ENCODE peak calls at places on chromosome 16, in six cellular contexts. One of them, this sample, is unnamed.

GRCh38 chr16:15493416-15494181 is 59.2 kb downstream of the BMERB1 start:
- DNase-seq in M059J: peak; percentile 70
- DNase-seq in keratinocyte: no peak
- DNase-seq in AG08396: no peak
- DNase-seq in NCI-H748 treated with DMSO at 0.1 percent for 48 hours: no peak
- DNase-seq in NCI-H524: peak; percentile 95
- DNase-seq in this sample: peak; percentile 53

GRCh38 chr16:29825145-29826044 is 5.1 kb downstream of the MVP start:
- DNase-seq in keratinocyte: no peak
- DNase-seq in AG08396: peak; percentile 75
- DNase-seq in NCI-H748 treated with DMSO at 0.1 percent for 48 hours: no peak
- DNase-seq in NCI-H524: peak; percentile 99
- DNase-seq in M059J: peak; percentile 94
- DNase-seq in this sample: peak; percentile 97

GRCh38 chr16:4323845-4324478 is 8.1 kb downstream of the GLIS2 start:
- DNase-seq in NCI-H748 treated with DMSO at 0.1 percent for 48 hours: no peak
- DNase-seq in NCI-H524: no peak
- DNase-seq in AG08396: peak; percentile 89
- DNase-seq in M059J: no peak
- DNase-seq in keratinocyte: no peak
- DNase-seq in this sample: no peak

GRCh38 chr16:2033057-2033911 is 6.6 kb downstream of the NHERF2 start:
- DNase-seq in AG08396: peak; percentile 81
- DNase-seq in M059J: peak; percentile 90
- DNase-seq in NCI-H524: no peak
- DNase-seq in keratinocyte: no peak
- DNase-seq in NCI-H748 treated with DMSO at 0.1 percent for 48 hours: no peak
- DNase-seq in this sample: no peak

GRCh38 chr16:28264656-28265055 is 27.7 kb upstream of the SBK1 start:
- DNase-seq in M059J: peak; percentile 16
- DNase-seq in keratinocyte: no peak
- DNase-seq in NCI-H524: no peak
- DNase-seq in NCI-H748 treated with DMSO at 0.1 percent for 48 hours: no peak
- DNase-seq in AG08396: no peak
- DNase-seq in this sample: peak; percentile 41

GRCh38 chr16:2090481-2090797 is 42.7 kb downstream of the TSC2 start:
- DNase-seq in NCI-H748 treated with DMSO at 0.1 percent for 48 hours: no peak
- DNase-seq in NCI-H524: no peak
- DNase-seq in M059J: no peak
- DNase-seq in keratinocyte: no peak
- DNase-seq in AG08396: no peak
- DNase-seq in this sample: no peak

GRCh38 chr16:22898874-22899348 is 84.9 kb downstream of the HS3ST2 start:
- DNase-seq in AG08396: peak; percentile 48
- DNase-seq in NCI-H748 treated with DMSO at 0.1 percent for 48 hours: peak; percentile 30
- DNase-seq in keratinocyte: peak; percentile 38
- DNase-seq in NCI-H524: peak; percentile 32
- DNase-seq in M059J: peak; percentile 38
- DNase-seq in this sample: peak; percentile 89

GRCh38 chr16:15953929-15954813 is 4.8 kb downstream of the ABCC1 start:
- DNase-seq in NCI-H524: no peak
- DNase-seq in AG08396: no peak
- DNase-seq in M059J: no peak
- DNase-seq in keratinocyte: no peak
- DNase-seq in NCI-H748 treated with DMSO at 0.1 percent for 48 hours: no peak
- DNase-seq in this sample: no peak

GRCh38 chr16:10103700-10104099 is 78.5 kb downstream of the GRIN2A start:
- DNase-seq in keratinocyte: no peak
- DNase-seq in NCI-H748 treated with DMSO at 0.1 percent for 48 hours: no peak
- DNase-seq in AG08396: no peak
- DNase-seq in NCI-H524: no peak
- DNase-seq in M059J: no peak
- DNase-seq in this sample: no peak

GRCh38 chr16:14002416-14002815 is 68.7 kb upstream of the MRTFB start:
- DNase-seq in AG08396: no peak
- DNase-seq in keratinocyte: no peak
- DNase-seq in NCI-H524: no peak
- DNase-seq in NCI-H748 treated with DMSO at 0.1 percent for 48 hours: no peak
- DNase-seq in M059J: peak; percentile 27
- DNase-seq in this sample: no peak

GRCh38 chr16:86448306-86448705 is 62.0 kb upstream of the FOXF1 start:
- DNase-seq in keratinocyte: no peak
- DNase-seq in M059J: no peak
- DNase-seq in AG08396: no peak
- DNase-seq in NCI-H524: no peak
- DNase-seq in NCI-H748 treated with DMSO at 0.1 percent for 48 hours: no peak
- DNase-seq in this sample: no peak

GRCh38 chr16:11306997-11307638 is 26.0 kb upstream of the PRM1 start:
- DNase-seq in keratinocyte: no peak
- DNase-seq in NCI-H524: no peak
- DNase-seq in AG08396: no peak
- DNase-seq in M059J: peak; percentile 24
- DNase-seq in NCI-H748 treated with DMSO at 0.1 percent for 48 hours: no peak
- DNase-seq in this sample: no peak

GRCh38 chr16:12245088-12245922 is 268.8 kb downstream of the SNX29 start:
- DNase-seq in NCI-H748 treated with DMSO at 0.1 percent for 48 hours: no peak
- DNase-seq in keratinocyte: no peak
- DNase-seq in M059J: no peak
- DNase-seq in AG08396: no peak
- DNase-seq in NCI-H524: no peak
- DNase-seq in this sample: no peak